ENCODE peak calls at places on chromosomes 6 and 20, in ten cellular contexts. L, N, W, Z, J, H, F, D, U and V are unnamed samples.

GRCh38 chr6:149885888-149886287 is 12.0 kb downstream of the RAET1E start:
- DNase-seq in L (no peak), N (no peak), W (no peak), Z (no peak), J (no peak), H (no peak), F (no peak), D (no peak), U (no peak), V (no peak)

GRCh38 chr6:126063512-126064146 is 77.3 kb downstream of the TRMT11 start:
- DNase-seq in L (no peak), N (no peak), W (no peak), Z (no peak), J (no peak), H (no peak), F (no peak), D (no peak), U (peak; percentile 76), V (no peak)

GRCh38 chr20:22717466-22717865 is 133.1 kb upstream of the FOXA2 start:
- DNase-seq in L (peak; percentile 79), N (no peak), W (no peak), Z (no peak), J (no peak), H (no peak), F (no peak), D (no peak), U (peak; percentile 56), V (no peak)

GRCh38 chr6:15948930-15949900 is 179.7 kb upstream of the MYLIP start:
- DNase-seq in L (peak; percentile 37), N (no peak), W (no peak), Z (no peak), J (no peak), H (no peak), F (no peak), D (no peak), U (peak; percentile 43), V (no peak)

GRCh38 chr6:147033267-147033666 is 170.9 kb upstream of the STXBP5 start:
- DNase-seq in L (no peak), N (no peak), W (no peak), Z (no peak), J (no peak), H (no peak), F (peak; percentile 34), D (no peak), U (no peak), V (peak; percentile 11)

GRCh38 chr6:33599413-33599911 is 19.4 kb upstream of the BAK1 start:
- DNase-seq in L (no peak), N (no peak), W (no peak), Z (no peak), J (no peak), H (no peak), F (no peak), D (no peak), U (no peak), V (no peak)

GRCh38 chr6:115969207-115969929 is 91.3 kb downstream of the FRK start:
- DNase-seq in L (no peak), N (no peak), W (no peak), Z (no peak), J (no peak), H (no peak), F (no peak), D (no peak), U (peak; percentile 4), V (no peak)

GRCh38 chr20:41213150-41213820 is 75.9 kb downstream of the PLCG1 start:
- DNase-seq in L (peak; percentile 54), N (no peak), W (no peak), Z (peak; percentile 62), J (no peak), H (no peak), F (peak; percentile 28), D (no peak), U (peak; percentile 28), V (no peak)

GRCh38 chr6:147213772-147214171 is 9.6 kb downstream of the STXBP5 start:
- DNase-seq in L (no peak), N (no peak), W (no peak), Z (no peak), J (no peak), H (no peak), F (no peak), D (no peak), U (no peak), V (no peak)

GRCh38 chr6:128754658-128755256 is 128.2 kb upstream of the LAMA2 start:
- DNase-seq in L (no peak), N (no peak), W (no peak), Z (no peak), J (no peak), H (no peak), F (no peak), D (no peak), U (no peak), V (no peak)

GRCh38 chr6:169253745-169254238 is at the start of gene THBS2:
- DNase-seq in L (no peak), N (no peak), W (no peak), Z (no peak), J (no peak), H (peak; percentile 93), F (peak; percentile 92), D (no peak), U (peak; percentile 6), V (peak; percentile 96)

GRCh38 chr6:169171010-169171409 is 82.6 kb downstream of the THBS2 start:
- DNase-seq in L (no peak), N (no peak), W (no peak), Z (no peak), J (no peak), H (no peak), F (no peak), D (no peak), U (no peak), V (no peak)

GRCh38 chr20:11044561-11044960 is 370.8 kb upstream of the JAG1 start:
- DNase-seq in L (no peak), N (no peak), W (no peak), Z (no peak), J (no peak), H (no peak), F (no peak), D (no peak), U (no peak), V (no peak)

GRCh38 chr6:159002432-159003160 is 2.6 kb upstream of the RSPH3 start:
- DNase-seq in L (peak; percentile 16), N (no peak), W (no peak), Z (no peak), J (peak; percentile 26), H (no peak), F (peak; percentile 54), D (no peak), U (peak; percentile 20), V (no peak)